ENCODE peak calls at places on chromosomes 2 and 18, in seven cellular contexts. T, J, G, M, V, N and W are unnamed samples.
A peak's percentile ranks its signal among the peaks of the same experiment; 100 is the strongest.

GRCh38 chr2:156054983-156055382 is 277.5 kb downstream of the NR4A2 start:
- DNase-seq in V (no peak), M (no peak), T (no peak), G (no peak), J (no peak), N (no peak), W (no peak)

GRCh38 chr2:181305151-181306123 is 151.7 kb upstream of the ITGA4 start:
- DNase-seq in M (no peak), T (no peak), V (peak; percentile 96), J (peak; percentile 95), G (no peak), N (no peak), W (no peak)

GRCh38 chr2:217075225-217075802 is 215.4 kb upstream of the TNP1 start:
- DNase-seq in G (no peak), M (peak; percentile 25), N (no peak), T (no peak), J (no peak), V (no peak), W (no peak)

GRCh38 chr2:70627499-70627898 is 73.9 kb upstream of the TGFA start:
- DNase-seq in V (no peak), G (no peak), T (no peak), M (peak; percentile 30), N (no peak), J (peak; percentile 24), W (no peak)

GRCh38 chr2:133439281-133439920 is 128.9 kb downstream of the NCKAP5 start:
- DNase-seq in N (no peak), M (no peak), J (no peak), T (no peak), G (no peak), V (no peak), W (no peak)

GRCh38 chr2:118269408-118270051 is 181.3 kb downstream of the INSIG2 start:
- DNase-seq in G (no peak), J (peak; percentile 28), V (no peak), T (no peak), N (no peak), M (peak; percentile 14), W (no peak)

GRCh38 chr2:12883911-12884310 is 167.2 kb downstream of the TRIB2 start:
- DNase-seq in T (no peak), M (no peak), V (no peak), G (no peak), J (no peak), N (no peak), W (no peak)

GRCh38 chr2:219446101-219446504 is 11.5 kb downstream of the SPEG start:
- DNase-seq in G (peak; percentile 92), M (no peak), J (no peak), T (no peak), V (no peak), N (no peak), W (no peak)

GRCh38 chr2:128317186-128317897 is 1.3 kb downstream of the HS6ST1 start:
- DNase-seq in T (peak; percentile 75), V (peak; percentile 11), M (peak; percentile 33), J (peak; percentile 63), N (peak; percentile 78), G (peak; percentile 63), W (peak; percentile 71)

GRCh38 chr2:131584380-131584779 is 56.7 kb downstream of the CCDC74A start:
- DNase-seq in M (no peak), T (no peak), G (no peak), N (no peak), V (no peak), J (no peak), W (no peak)

GRCh38 chr18:54883816-54884604 is 55.7 kb downstream of the RAB27B start:
- DNase-seq in N (no peak), J (no peak), M (no peak), V (no peak), G (no peak), T (no peak), W (no peak)

GRCh38 chr2:166090900-166091299 is 36.9 kb downstream of the SCN1A start:
- DNase-seq in G (no peak), T (no peak), J (no peak), M (no peak), V (no peak), N (no peak), W (no peak)

GRCh38 chr2:9657731-9658130 is 26.9 kb upstream of the YWHAQ start:
- DNase-seq in N (no peak), J (no peak), T (no peak), V (no peak), M (peak; percentile 36), G (no peak), W (no peak)

GRCh38 chr2:45237850-45238542 is 228.7 kb upstream of the SIX2 start:
- DNase-seq in J (peak; percentile 83), V (no peak), M (no peak), G (no peak), T (no peak), N (no peak), W (no peak)

GRCh38 chr2:45232824-45233223 is 223.6 kb upstream of the SIX2 start:
- DNase-seq in J (no peak), T (no peak), G (no peak), M (no peak), V (no peak), N (no peak), W (no peak)

GRCh38 chr2:45233301-45233700 is 224.0 kb upstream of the SIX2 start:
- DNase-seq in M (no peak), T (no peak), J (no peak), V (no peak), G (no peak), N (no peak), W (no peak)

GRCh38 chr2:45237128-45237527 is 227.9 kb upstream of the SIX2 start:
- DNase-seq in V (no peak), N (no peak), T (no peak), G (no peak), J (no peak), M (no peak), W (no peak)

GRCh38 chr2:45236268-45236667 is 227.0 kb upstream of the SIX2 start:
- DNase-seq in T (no peak), M (no peak), V (no peak), N (no peak), G (no peak), J (no peak), W (no peak)
- TF ChIP-seq TAF1 in T (no peak), M (no peak), V (no peak), N (no peak), G (no peak), J (no peak), W (no peak)

GRCh38 chr2:29611261-29611660 is 310.1 kb downstream of the ALK start:
- DNase-seq in M (no peak), J (no peak), N (no peak), V (no peak), G (no peak), T (no peak), W (no peak)

GRCh38 chr2:29612568-29612967 is 308.8 kb downstream of the ALK start:
- DNase-seq in J (no peak), G (no peak), N (no peak), V (no peak), T (no peak), M (no peak), W (no peak)

GRCh38 chr2:29611850-29612249 is 309.5 kb downstream of the ALK start:
- DNase-seq in G (no peak), V (no peak), N (no peak), M (no peak), T (no peak), J (no peak), W (no peak)

GRCh38 chr2:29613067-29613466 is 308.3 kb downstream of the ALK start:
- DNase-seq in J (no peak), T (no peak), G (no peak), V (no peak), N (no peak), M (no peak), W (no peak)

GRCh38 chr2:29610569-29610968 is 310.8 kb downstream of the ALK start:
- DNase-seq in V (no peak), J (no peak), N (no peak), T (no peak), M (no peak), G (no peak), W (no peak)
- TF ChIP-seq POLR2AphosphoS5 in V (no peak), J (no peak), N (no peak), T (no peak), M (no peak), G (no peak), W (no peak)

DNA sequence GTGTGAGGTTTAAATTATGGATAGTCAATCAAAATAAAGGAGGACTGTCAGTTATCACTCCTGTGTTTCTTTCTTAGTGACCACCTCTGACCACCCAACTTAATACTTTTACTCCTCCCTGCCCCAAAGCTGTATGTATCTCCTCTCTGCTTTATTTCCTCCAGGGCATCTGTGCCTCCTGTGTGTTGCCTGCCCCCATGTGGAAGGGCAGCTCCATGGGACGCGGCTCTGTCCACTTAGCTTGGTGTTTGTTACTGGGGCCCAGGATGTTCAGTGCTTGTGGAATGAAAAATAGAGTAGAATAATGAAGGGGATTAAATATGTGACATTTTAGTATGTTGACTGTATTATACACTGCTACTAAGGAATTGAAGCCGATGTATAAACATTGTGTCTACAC is 9.8 kb downstream of the ACP1 start:
- DNase-seq in G (no peak), N (no peak), J (no peak), M (no peak), T (no peak), V (no peak), W (no peak)
- TF ChIP-seq TAF1 in G (no peak), N (no peak), J (no peak), M (no peak), T (no peak), V (no peak), W (no peak)

DNA sequence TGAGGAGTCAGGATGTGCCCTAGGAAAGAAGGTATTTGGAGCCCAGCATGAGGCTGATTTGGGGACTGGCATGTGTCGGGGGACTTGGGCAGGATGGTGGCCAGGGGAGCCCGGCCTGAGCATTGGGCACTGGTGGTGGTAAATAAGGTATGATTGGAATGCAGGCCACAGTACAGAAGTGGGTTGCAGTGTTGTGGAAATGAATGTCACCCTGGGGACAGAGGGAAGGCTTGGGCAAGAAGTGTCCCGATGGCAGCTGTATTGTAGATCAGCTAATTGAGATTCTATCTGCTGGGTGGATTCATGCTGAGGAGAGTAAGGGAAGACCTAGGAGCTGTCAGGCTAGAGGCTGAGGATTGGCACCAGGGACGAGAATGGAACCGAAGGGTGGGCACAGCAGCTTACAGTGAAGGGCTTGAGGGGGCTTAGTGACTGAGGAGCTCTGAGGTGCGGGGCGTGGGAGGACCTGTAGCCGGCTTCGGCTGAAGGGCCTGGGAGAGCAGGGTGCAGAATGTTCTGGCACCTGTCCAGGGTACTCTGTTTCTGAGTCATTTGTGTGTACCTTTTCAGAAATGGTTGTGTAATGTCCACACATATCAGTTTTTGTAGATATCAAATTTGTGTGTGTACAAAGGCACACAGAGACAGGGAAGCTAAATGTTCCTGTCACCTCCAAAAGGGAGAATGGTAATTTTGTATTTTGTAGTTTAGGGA is 170.2 kb downstream of the PRKCE start:
- DNase-seq in T (no peak), G (no peak), V (no peak), N (no peak), M (no peak), J (peak; percentile 66), W (no peak)
- TF ChIP-seq POLR2AphosphoS5 in T (no peak), G (no peak), V (no peak), N (no peak), M (no peak), J (no peak), W (no peak)

GRCh38 chr2:196403471-196403870 is 232.1 kb upstream of the STK17B start:
- DNase-seq in V (no peak), N (no peak), G (no peak), J (no peak), M (no peak), T (no peak), W (no peak)

GRCh38 chr2:196404276-196404675 is 232.9 kb upstream of the STK17B start:
- DNase-seq in J (no peak), T (no peak), G (no peak), V (no peak), M (no peak), N (no peak), W (no peak)

GRCh38 chr2:196399736-196400691 is 228.6 kb upstream of the STK17B start:
- DNase-seq in G (no peak), N (no peak), V (no peak), M (no peak), J (no peak), T (no peak), W (no peak)
- TF ChIP-seq TAF1 in G (no peak), N (no peak), V (no peak), M (no peak), J (no peak), T (no peak), W (no peak)